ENCODE peak calls at places on chromosomes 5 and 9, in nine cellular contexts. D, F, N, A, B, V, U, O and E are unnamed samples.

GRCh38 chr5:141960018-141960417 is 2.0 kb upstream of the PCDH12 start:
- DNase-seq in A (no peak), B (no peak), F (no peak), O (no peak), V (no peak), U (no peak), N (peak), D (no peak), E (no peak)

GRCh38 chr5:127358782-127359181 is 68.2 kb downstream of the MEGF10 start:
- DNase-seq in O (no peak), V (no peak), F (no peak), D (peak), A (peak), B (peak), N (no peak), U (no peak), E (no peak)

GRCh38 chr5:131281133-131281867 is 17.4 kb downstream of the CDC42SE2 start:
- DNase-seq in D (no peak), N (no peak), F (no peak), A (no peak), V (no peak), B (no peak), U (no peak), O (no peak), E (no peak)

GRCh38 chr9:133119461-133120342 is 1.3 kb downstream of the RALGDS start:
- DNase-seq in N (peak), F (peak), O (no peak), B (no peak), U (no peak), A (no peak), D (no peak), V (no peak), E (no peak)

GRCh38 chr9:33921967-33922895 is 105.3 kb downstream of the UBE2R2 start:
- DNase-seq in A (peak), F (no peak), U (no peak), V (peak), B (peak), D (no peak), N (peak), O (no peak), E (peak)

GRCh38 chr9:135501261-135502167 is 1.0 kb downstream of the MRPS2 start:
- DNase-seq in A (no peak), D (no peak), N (no peak), U (no peak), B (no peak), O (no peak), F (no peak), V (peak), E (no peak)

GRCh38 chr5:3858524-3858923 is 262.9 kb downstream of the IRX1 start:
- DNase-seq in D (no peak), B (no peak), V (no peak), U (no peak), N (no peak), A (no peak), F (no peak), O (no peak), E (no peak)

GRCh38 chr5:51382508-51382758 is 815 bp upstream of the ISL1 start:
- DNase-seq in D (no peak), V (no peak), B (peak), O (no peak), F (no peak), A (no peak), N (no peak), U (no peak), E (no peak)

GRCh38 chr5:94422819-94423218 is 195.6 kb downstream of the KIAA0825 start:
- DNase-seq in V (no peak), U (no peak), B (peak), N (peak), O (no peak), D (no peak), F (no peak), A (peak), E (no peak)

GRCh38 chr5:75457691-75458090 is 53.7 kb downstream of the CERT1 start:
- DNase-seq in F (no peak), N (no peak), A (no peak), D (no peak), B (no peak), V (no peak), U (no peak), O (no peak), E (no peak)

GRCh38 chr9:110443146-110443877 is 105.6 kb upstream of the TXNDC8 start:
- DNase-seq in N (no peak), D (peak), O (no peak), F (no peak), B (peak), V (no peak), U (no peak), A (peak), E (no peak)

GRCh38 chr5:176792584-176793342 is 17.6 kb upstream of the UNC5A start:
- DNase-seq in N (no peak), O (no peak), V (no peak), F (no peak), B (no peak), D (no peak), U (no peak), A (no peak), E (no peak)

GRCh38 chr9:136603901-136604816 is 58.3 kb upstream of the NOTCH1 start:
- DNase-seq in B (no peak), F (no peak), O (no peak), U (peak), V (no peak), D (no peak), N (no peak), A (no peak), E (no peak)

GRCh38 chr9:13508086-13508485 is 228.6 kb upstream of the MPDZ start:
- DNase-seq in B (no peak), D (no peak), U (no peak), O (no peak), A (no peak), N (no peak), F (no peak), V (no peak), E (no peak)

GRCh38 chr5:14405267-14405666 is 176.3 kb upstream of the OTULINL start:
- DNase-seq in V (peak), A (no peak), B (peak), D (no peak), F (no peak), O (no peak), N (peak), U (no peak), E (no peak)

GRCh38 chr9:73689091-73689870 is 537.6 kb downstream of the ANXA1 start:
- DNase-seq in A (no peak), O (no peak), D (no peak), N (no peak), B (no peak), F (no peak), V (no peak), U (no peak), E (no peak)

GRCh38 chr9:132311978-132312377 is 42.8 kb downstream of the SETX start:
- DNase-seq in V (no peak), F (no peak), N (no peak), D (no peak), O (no peak), A (no peak), B (no peak), U (no peak), E (no peak)

GRCh38 chr5:172777381-172778222 is 6.6 kb upstream of the DUSP1 start:
- DNase-seq in D (no peak), N (no peak), B (peak), F (peak), O (no peak), A (peak), V (peak), U (peak), E (peak)

GRCh38 chr5:78323241-78323640 is 28.7 kb upstream of the AP3B1 start:
- DNase-seq in U (no peak), F (no peak), N (no peak), O (no peak), V (no peak), B (no peak), A (no peak), D (no peak), E (no peak)

GRCh38 chr9:136404801-136405136 is 4.8 kb upstream of the SNAPC4 start:
- DNase-seq in D (no peak), N (no peak), O (no peak), A (no peak), V (no peak), U (no peak), B (no peak), F (no peak), E (no peak)

GRCh38 chr5:51396797-51397196 is 13.5 kb downstream of the ISL1 start:
- DNase-seq in A (no peak), B (no peak), O (no peak), N (no peak), F (no peak), D (no peak), U (no peak), V (no peak), E (no peak)

GRCh38 chr9:86354882-86355399 is 731 bp upstream of the TUT7 start:
- DNase-seq in V (peak), F (no peak), O (no peak), D (no peak), A (no peak), N (no peak), B (peak), U (no peak), E (no peak)

DNA sequence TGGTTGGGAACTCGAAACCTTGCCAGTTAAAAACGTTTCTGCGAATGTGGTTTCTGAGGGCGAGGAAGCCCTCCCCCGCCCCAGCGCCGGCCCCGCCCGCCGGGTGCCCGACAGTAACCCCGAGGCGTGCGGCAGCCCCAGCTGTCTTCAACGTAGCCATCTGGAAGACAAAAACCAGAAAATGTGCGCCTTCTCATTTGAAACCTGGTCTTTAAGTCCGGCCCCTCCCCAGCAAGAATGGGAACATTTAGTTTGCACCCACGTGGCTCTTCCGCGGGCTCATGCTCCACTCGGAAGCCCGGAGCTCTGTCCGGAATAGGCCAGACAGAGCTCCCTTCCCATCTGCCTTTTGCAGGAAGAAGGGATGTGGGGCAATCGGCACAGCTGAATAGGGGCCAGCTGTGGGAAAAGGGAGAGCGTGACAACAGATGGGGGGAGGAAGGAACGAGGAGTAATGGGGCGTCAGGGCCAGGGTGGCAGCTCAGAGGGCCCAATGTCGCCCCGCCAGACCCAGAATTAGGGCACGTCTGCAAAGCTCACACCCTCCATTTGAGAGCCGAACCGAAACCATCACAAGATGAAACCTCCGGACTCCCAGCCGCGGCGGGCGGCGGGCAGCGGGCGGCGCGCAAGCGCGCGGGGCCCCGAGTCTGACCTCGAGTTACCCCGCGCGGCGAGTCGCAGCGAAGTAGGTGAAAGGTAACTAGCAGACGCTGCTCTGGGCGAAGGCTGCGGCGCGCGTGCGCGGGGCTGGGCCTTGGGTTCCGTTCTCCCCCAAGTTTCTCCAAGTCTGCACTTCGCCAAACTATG is 63.4 kb upstream of the ABCA1 start:
- DNase-seq in A (peak), V (peak), U (peak), F (peak), D (peak), N (peak), O (no peak), B (peak), E (peak)
- H3K4me3 ChIP-seq in A (peak), V (peak), U (peak), F (peak), D (peak), N (peak), O (peak), B (peak), E (peak)

GRCh38 chr5:160169326-160169725 is 50.1 kb upstream of the PWWP2A start:
- DNase-seq in B (peak), F (no peak), V (no peak), D (peak), U (peak), A (peak), O (no peak), N (no peak), E (peak)
- H3K4me3 ChIP-seq in B (no peak), F (no peak), V (no peak), D (no peak), U (no peak), A (no peak), O (no peak), N (no peak), E (no peak)

GRCh38 chr5:73911761-73912393 is 285.9 kb downstream of the ARHGEF28 start:
- DNase-seq in O (no peak), A (no peak), V (no peak), N (no peak), F (no peak), B (no peak), D (no peak), U (no peak), E (no peak)
- H3K4me3 ChIP-seq in O (no peak), A (no peak), V (no peak), N (no peak), F (no peak), B (no peak), D (no peak), U (no peak), E (no peak)

GRCh38 chr5:1241509-1242080 is 16.4 kb downstream of the SLC6A18 start:
- DNase-seq in B (no peak), A (no peak), N (no peak), V (no peak), D (no peak), O (no peak), U (no peak), F (no peak), E (no peak)
- H3K4me3 ChIP-seq in B (no peak), A (no peak), N (no peak), V (no peak), D (no peak), O (no peak), U (no peak), F (no peak), E (no peak)

DNA sequence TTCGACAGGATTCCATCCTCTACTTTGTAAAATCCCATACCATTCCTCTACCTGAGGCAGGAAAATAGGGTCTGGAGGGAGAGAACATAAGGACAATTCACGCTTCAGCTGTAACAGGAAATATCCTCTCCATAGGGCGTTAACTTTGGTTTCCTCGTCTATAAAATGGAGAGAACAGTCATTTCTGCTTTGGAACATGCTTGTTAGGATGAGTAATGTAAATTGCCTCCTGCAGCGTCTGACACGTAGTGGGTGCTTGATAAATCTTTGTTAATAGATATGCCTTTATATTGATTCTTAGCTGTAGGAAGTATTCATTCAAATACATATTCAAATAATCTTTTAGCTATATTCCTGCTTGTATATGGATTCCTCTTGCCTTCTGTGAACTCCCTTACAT is 706 bp upstream of the SUB1 start:
- DNase-seq in A (no peak), U (no peak), F (no peak), N (no peak), B (no peak), D (no peak), O (no peak), V (no peak), E (no peak)
- H3K4me3 ChIP-seq in A (no peak), U (no peak), F (no peak), N (peak), B (no peak), D (no peak), O (no peak), V (peak), E (no peak)